ENCODE peak calls at places on chromosomes 16 and 17, in six cellular contexts. Q is CD8-positive, alpha-beta T cell; O is neural crest cell; M is glutamatergic neuron; X is ascending aorta; A is hepatocyte. P is an unnamed sample.

GRCh38 chr17:72726936-72727335 is 365.6 kb downstream of the SLC39A11 start:
- DNase-seq in Q (peak), O (no peak), M (no peak), X (no peak), A (no peak), P (peak)

GRCh38 chr17:488993-489757 is 136.6 kb upstream of the RPH3AL start:
- DNase-seq in Q (no peak), O (peak), M (peak), X (no peak), A (no peak), P (peak)

GRCh38 chr16:19912445-19913305 is 28.0 kb upstream of the GPRC5B start:
- DNase-seq in Q (no peak), O (no peak), M (no peak), X (no peak), A (no peak), P (no peak)

GRCh38 chr16:88505405-88506082 is 52.5 kb downstream of the ZFPM1 start:
- DNase-seq in Q (peak), O (no peak), M (peak), X (no peak), A (peak), P (no peak)

GRCh38 chr17:16912021-16912962 is 59.6 kb downstream of the TNFRSF13B start:
- DNase-seq in Q (no peak), O (no peak), M (no peak), X (no peak), A (no peak), P (no peak)

GRCh38 chr17:2171725-2172446 is 117.0 kb downstream of the HIC1 start:
- DNase-seq in Q (no peak), O (no peak), M (peak), X (peak), A (peak), P (no peak)

GRCh38 chr17:60039096-60039495 is 39.6 kb downstream of the HEATR6 start:
- DNase-seq in Q (no peak), O (no peak), M (no peak), X (no peak), A (no peak), P (no peak)

GRCh38 chr17:69269174-69269998 is 40.8 kb upstream of the ABCA10 start:
- DNase-seq in Q (no peak), O (no peak), M (no peak), X (no peak), A (no peak), P (no peak)

GRCh38 chr16:30084816-30085159 is 6.9 kb downstream of the TBX6 start:
- DNase-seq in Q (no peak), O (no peak), M (no peak), X (peak), A (no peak), P (no peak)

GRCh38 chr16:4415538-4416199 is 727 bp downstream of the CORO7 start:
- DNase-seq in Q (peak), O (no peak), M (peak), X (no peak), A (peak), P (no peak)

GRCh38 chr17:6425407-6425806 is 9.5 kb downstream of the AIPL1 start:
- DNase-seq in Q (no peak), O (no peak), M (no peak), X (no peak), A (no peak), P (no peak)

GRCh38 chr17:57331423-57331822 is 75.1 kb downstream of the MSI2 start:
- DNase-seq in Q (no peak), O (no peak), M (no peak), X (no peak), A (no peak), P (no peak)

GRCh38 chr17:42608692-42609181 is 437 bp downstream of the RETREG3 start:
- DNase-seq in Q (peak), O (peak), M (no peak), X (no peak), A (peak), P (no peak)

GRCh38 chr16:4420703-4421102 is 4.3 kb upstream of the CORO7 start:
- DNase-seq in Q (no peak), O (no peak), M (no peak), X (no peak), A (no peak), P (no peak)

GRCh38 chr17:82353484-82353883 is 5.6 kb upstream of the TEX19 start:
- DNase-seq in Q (no peak), O (no peak), M (no peak), X (no peak), A (no peak), P (no peak)

GRCh38 chr16:47026947-47027346 is 53.5 kb upstream of the DNAJA2 start:
- DNase-seq in Q (no peak), O (no peak), M (no peak), X (no peak), A (no peak), P (no peak)

GRCh38 chr16:73176577-73177013 is 128.7 kb upstream of the ZFHX3 start:
- DNase-seq in Q (no peak), O (no peak), M (no peak), X (peak), A (peak), P (no peak)

DNA sequence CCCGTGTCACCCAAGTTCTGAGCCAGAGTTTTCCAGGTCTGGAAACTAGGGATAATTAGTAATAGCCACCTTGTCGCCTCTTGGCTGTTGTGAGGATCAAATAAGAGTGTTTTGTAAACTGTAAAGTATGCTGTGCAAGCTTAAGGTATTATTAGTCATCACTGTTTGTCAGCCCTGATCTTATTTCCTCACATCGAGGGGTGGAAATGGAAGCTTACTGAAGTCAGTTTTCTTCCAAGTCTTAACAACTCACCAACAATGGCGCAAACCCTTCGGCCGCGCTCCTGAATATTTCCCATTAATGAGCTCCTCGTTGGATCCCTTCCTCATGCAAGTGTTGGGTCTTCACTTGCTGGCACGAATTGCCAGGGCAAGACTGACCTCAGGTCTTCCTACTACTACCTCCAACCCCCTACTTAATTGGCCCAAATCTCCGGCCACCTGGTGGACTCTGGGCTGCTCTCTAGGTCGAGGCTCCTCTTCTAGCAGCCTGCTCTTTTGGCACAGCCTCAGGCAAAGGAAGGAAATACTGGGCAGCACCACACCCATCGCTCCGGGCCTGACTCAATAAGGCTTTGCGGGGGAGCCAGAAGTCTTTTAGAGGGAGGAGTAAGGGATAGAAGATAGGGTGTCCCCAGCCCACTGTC is 874 bp upstream of the SLC35B1 start:
- DNase-seq in Q (no peak), O (no peak), M (no peak), X (no peak), A (no peak), P (no peak)
- TF ChIP-seq CTCF in Q (no peak), O (peak), M (no peak), X (no peak), A (no peak), P (no peak)

DNA sequence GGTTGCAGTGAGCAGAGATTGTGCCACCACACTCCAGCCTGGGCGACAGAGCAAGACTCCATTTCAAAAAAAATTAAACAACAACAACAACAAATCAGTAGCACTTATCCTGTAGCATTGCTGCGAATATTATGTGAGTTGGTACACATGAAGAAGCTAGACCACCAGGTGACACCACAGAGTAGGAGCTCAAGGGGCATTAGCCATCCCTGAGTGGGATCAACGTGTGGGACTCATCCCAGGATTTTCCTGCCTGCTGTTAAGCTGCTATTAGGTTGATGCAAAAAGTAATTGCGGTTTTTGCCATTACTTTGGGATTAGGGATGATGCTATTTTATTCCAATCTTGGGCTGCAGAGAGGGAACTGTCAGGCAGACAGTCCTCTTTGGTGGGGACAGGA is 47.2 kb downstream of the OTOA start:
- DNase-seq in Q (no peak), O (no peak), M (no peak), X (no peak), A (no peak), P (no peak)
- TF ChIP-seq CTCF in Q (no peak), O (no peak), M (no peak), X (no peak), A (no peak), P (no peak)

DNA sequence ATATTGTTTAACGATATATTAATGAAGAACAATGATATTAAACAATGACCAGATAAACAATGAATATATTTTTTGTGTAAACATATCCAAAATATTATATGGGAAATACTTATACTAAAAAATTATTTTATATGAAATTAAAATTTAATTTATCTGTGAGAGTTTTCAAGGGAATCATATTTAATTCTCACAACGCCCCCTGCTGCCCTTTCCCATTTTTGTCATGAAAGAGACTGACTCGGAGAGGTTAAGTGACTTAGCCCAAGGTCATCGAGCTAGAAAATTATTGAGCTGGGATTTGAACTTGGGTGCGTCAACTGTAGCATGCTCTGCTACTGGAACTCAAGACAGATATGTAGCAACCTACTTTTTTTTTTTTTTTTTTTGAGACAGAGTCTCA is 7.2 kb upstream of the MYCBPAP start:
- DNase-seq in Q (no peak), O (peak), M (peak), X (no peak), A (no peak), P (no peak)
- TF ChIP-seq CTCF in Q (peak), O (peak), M (peak), X (peak), A (peak), P (peak)

GRCh38 chr17:28228109-28228840 is 90.7 kb upstream of the TMEM97 start:
- DNase-seq in Q (no peak), O (no peak), M (no peak), X (no peak), A (no peak), P (no peak)
- TF ChIP-seq CTCF in Q (no peak), O (peak), M (peak), X (no peak), A (no peak), P (no peak)

GRCh38 chr17:7862692-7863437 is 5.1 kb downstream of the CYB5D1 start:
- DNase-seq in Q (no peak), O (no peak), M (no peak), X (no peak), A (peak), P (no peak)
- TF ChIP-seq CTCF in Q (peak), O (peak), M (peak), X (peak), A (peak), P (peak)

DNA sequence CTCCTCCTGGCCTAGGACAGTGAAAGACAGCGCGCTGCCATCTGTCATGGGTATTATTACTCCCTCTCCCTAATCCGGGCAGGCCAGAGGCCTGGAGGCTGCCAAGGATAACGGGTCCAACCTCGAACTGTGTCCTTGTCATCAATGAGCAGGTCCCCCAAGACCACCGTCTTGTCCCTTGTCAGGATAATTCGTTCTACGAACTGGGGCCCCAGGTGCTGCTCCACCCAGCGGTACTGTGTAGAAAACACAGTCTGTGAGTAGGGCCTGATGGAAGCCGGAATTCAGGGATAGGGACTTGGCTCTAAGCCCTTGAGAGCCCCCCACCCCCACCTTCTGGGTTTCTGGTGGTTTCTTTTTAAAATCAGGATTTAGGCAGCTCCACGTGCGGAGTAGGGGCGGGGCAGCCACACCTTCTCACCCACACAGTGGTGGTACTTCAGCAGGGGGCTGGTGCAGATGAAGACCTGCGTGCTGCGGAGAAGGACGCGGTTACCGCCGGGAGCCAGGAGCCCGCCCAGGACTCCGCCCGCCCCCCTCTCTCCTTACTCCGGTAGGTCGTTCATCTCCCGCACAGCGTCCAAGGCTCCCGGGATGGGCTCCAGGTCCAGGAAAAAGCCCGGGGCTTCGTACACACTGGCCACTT is 787 bp downstream of the NT5C start:
- DNase-seq in Q (no peak), O (peak), M (peak), X (no peak), A (peak), P (peak)
- TF ChIP-seq CTCF in Q (peak), O (peak), M (peak), X (peak), A (peak), P (peak)

P was measured in GM20000.